ENCODE peak calls at places on chromosomes 3 and 15, in four cellular contexts. One of them, this sample, is unnamed.

GRCh38 chr3:120170223-120170622 is 76.0 kb upstream of the GSK3B start:
- DNase-seq in upper lobe of right lung: no peak
- DNase-seq in body of pancreas: peak
- DNase-seq in cardiac fibroblast: peak
- DNase-seq in this sample: no peak

GRCh38 chr3:36475593-36475992 is 95.3 kb downstream of the STAC start:
- DNase-seq in upper lobe of right lung: no peak
- DNase-seq in body of pancreas: no peak
- DNase-seq in cardiac fibroblast: no peak
- DNase-seq in this sample: no peak

GRCh38 chr3:178802259-178802658 is 266.0 kb downstream of the KCNMB2 start:
- DNase-seq in body of pancreas: no peak
- DNase-seq in cardiac fibroblast: no peak
- DNase-seq in upper lobe of right lung: no peak
- DNase-seq in this sample: no peak

GRCh38 chr3:177427540-177427939 is 230.3 kb upstream of the TBL1XR1 start:
- DNase-seq in body of pancreas: no peak
- DNase-seq in upper lobe of right lung: no peak
- DNase-seq in cardiac fibroblast: peak
- DNase-seq in this sample: no peak

GRCh38 chr3:98657429-98657828 is 64.0 kb upstream of the CPOX start:
- DNase-seq in body of pancreas: peak
- DNase-seq in upper lobe of right lung: peak
- DNase-seq in cardiac fibroblast: peak
- DNase-seq in this sample: no peak

GRCh38 chr3:141323936-141324704 is 44.2 kb upstream of the ZBTB38 start:
- DNase-seq in cardiac fibroblast: no peak
- DNase-seq in upper lobe of right lung: no peak
- DNase-seq in body of pancreas: no peak
- DNase-seq in this sample: no peak

GRCh38 chr15:28459279-28459678 is 73.5 kb downstream of the GOLGA8G start:
- DNase-seq in body of pancreas: no peak
- DNase-seq in upper lobe of right lung: no peak
- DNase-seq in cardiac fibroblast: no peak
- DNase-seq in this sample: no peak

GRCh38 chr3:95612611-95613010 is 1201.8 kb upstream of the EPHA6 start:
- DNase-seq in cardiac fibroblast: no peak
- DNase-seq in body of pancreas: no peak
- DNase-seq in upper lobe of right lung: no peak
- DNase-seq in this sample: no peak

GRCh38 chr3:43180027-43180426 is 74.1 kb upstream of the POMGNT2 start:
- DNase-seq in body of pancreas: peak
- DNase-seq in cardiac fibroblast: peak
- DNase-seq in upper lobe of right lung: no peak
- DNase-seq in this sample: peak

GRCh38 chr3:150210461-150211110 is 197.5 kb upstream of the TSC22D2 start:
- DNase-seq in body of pancreas: no peak
- DNase-seq in upper lobe of right lung: no peak
- DNase-seq in cardiac fibroblast: peak
- DNase-seq in this sample: no peak

GRCh38 chr3:178406206-178406605 is 130.0 kb upstream of the KCNMB2 start:
- DNase-seq in cardiac fibroblast: no peak
- DNase-seq in body of pancreas: no peak
- DNase-seq in upper lobe of right lung: no peak
- DNase-seq in this sample: no peak

GRCh38 chr3:14460342-14461005 is 58.1 kb downstream of the SLC6A6 start:
- DNase-seq in body of pancreas: peak
- DNase-seq in upper lobe of right lung: no peak
- DNase-seq in cardiac fibroblast: peak
- DNase-seq in this sample: no peak

GRCh38 chr15:40744810-40745152 is 10.3 kb downstream of the RMDN3 start:
- DNase-seq in upper lobe of right lung: no peak
- DNase-seq in cardiac fibroblast: no peak
- DNase-seq in body of pancreas: no peak
- DNase-seq in this sample: no peak

GRCh38 chr3:151979914-151980313 is 106.5 kb downstream of the SUCNR1 start:
- DNase-seq in cardiac fibroblast: no peak
- DNase-seq in upper lobe of right lung: no peak
- DNase-seq in body of pancreas: no peak
- DNase-seq in this sample: no peak

GRCh38 chr3:1082024-1082633 is 10.7 kb upstream of the CNTN6 start:
- DNase-seq in cardiac fibroblast: peak
- DNase-seq in body of pancreas: peak
- DNase-seq in upper lobe of right lung: no peak
- DNase-seq in this sample: no peak

GRCh38 chr15:45670061-45670460 is 35.2 kb downstream of the SQOR start:
- DNase-seq in upper lobe of right lung: no peak
- DNase-seq in cardiac fibroblast: no peak
- DNase-seq in body of pancreas: no peak
- DNase-seq in this sample: no peak

GRCh38 chr15:98746375-98746679 is 98.0 kb downstream of the IGF1R start:
- DNase-seq in body of pancreas: no peak
- DNase-seq in cardiac fibroblast: no peak
- DNase-seq in upper lobe of right lung: no peak
- DNase-seq in this sample: no peak

DNA sequence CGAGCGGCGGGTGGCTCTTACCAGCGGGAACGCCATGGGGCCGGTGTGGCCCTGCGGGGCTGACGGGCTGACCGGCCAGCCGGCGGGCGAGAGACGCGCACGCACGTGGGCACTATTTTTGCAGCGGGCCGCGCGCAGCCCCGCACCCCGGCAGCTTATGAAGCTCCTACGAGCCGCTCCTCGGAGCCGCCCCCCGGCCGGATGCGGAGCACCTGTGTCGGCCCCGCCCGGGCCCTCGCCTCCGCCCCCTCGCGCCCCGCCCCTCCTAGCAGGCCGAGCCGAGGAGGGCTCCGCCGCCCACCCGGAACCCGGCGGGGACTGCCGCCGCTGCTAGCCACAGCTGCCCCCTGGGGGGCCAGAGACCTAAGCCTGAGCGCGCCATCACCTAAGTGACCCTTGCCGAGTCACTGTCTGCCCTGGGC is 683 bp upstream of the CPEB1 start:
- DNase-seq in upper lobe of right lung: no peak
- DNase-seq in body of pancreas: peak
- DNase-seq in cardiac fibroblast: no peak
- DNase-seq in this sample: no peak
- H3K4me3 ChIP-seq in upper lobe of right lung: peak
- H3K4me3 ChIP-seq in body of pancreas: no peak
- H3K4me3 ChIP-seq in cardiac fibroblast: peak
- H3K4me3 ChIP-seq in this sample: peak

GRCh38 chr3:42127226-42127625 is 36.1 kb downstream of the TRAK1 start:
- DNase-seq in body of pancreas: no peak
- DNase-seq in upper lobe of right lung: no peak
- DNase-seq in cardiac fibroblast: no peak
- DNase-seq in this sample: no peak
- TF ChIP-seq CTCF in body of pancreas: no peak
- TF ChIP-seq CTCF in upper lobe of right lung: no peak
- TF ChIP-seq CTCF in cardiac fibroblast: no peak
- TF ChIP-seq CTCF in this sample: no peak

GRCh38 chr3:196794467-196794866 is 54.8 kb downstream of the PAK2 start:
- DNase-seq in cardiac fibroblast: no peak
- DNase-seq in upper lobe of right lung: no peak
- DNase-seq in body of pancreas: no peak
- DNase-seq in this sample: no peak
- H3K4me3 ChIP-seq in cardiac fibroblast: no peak
- H3K4me3 ChIP-seq in upper lobe of right lung: no peak
- H3K4me3 ChIP-seq in body of pancreas: no peak
- H3K4me3 ChIP-seq in this sample: no peak

GRCh38 chr3:139182598-139182997 is 137.9 kb upstream of the PRR23C start:
- DNase-seq in body of pancreas: peak
- DNase-seq in cardiac fibroblast: no peak
- DNase-seq in upper lobe of right lung: no peak
- DNase-seq in this sample: no peak
- TF ChIP-seq CTCF in body of pancreas: no peak
- TF ChIP-seq CTCF in cardiac fibroblast: no peak
- TF ChIP-seq CTCF in upper lobe of right lung: no peak
- TF ChIP-seq CTCF in this sample: no peak

DNA sequence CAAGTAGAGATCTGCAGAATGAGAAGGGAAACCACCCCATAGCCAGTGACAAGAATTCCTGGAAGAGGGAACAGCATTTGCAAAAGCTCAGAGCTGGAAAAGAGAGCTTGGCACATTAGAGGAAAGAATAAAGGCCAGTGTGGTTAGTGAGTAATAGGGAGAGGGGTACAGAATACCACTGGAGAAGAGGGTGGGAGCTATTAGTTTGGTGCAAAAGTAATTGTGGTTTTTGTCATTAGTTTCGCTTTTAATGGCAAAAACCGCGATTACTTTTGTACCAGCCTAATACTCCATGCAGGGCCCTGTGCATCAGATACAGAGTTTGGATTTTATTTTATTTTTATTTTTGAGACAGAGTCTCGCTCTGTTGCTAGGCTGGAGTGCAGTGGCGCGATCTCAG is 9.8 kb downstream of the SLC24A1 start:
- DNase-seq in upper lobe of right lung: no peak
- DNase-seq in cardiac fibroblast: no peak
- DNase-seq in body of pancreas: no peak
- DNase-seq in this sample: no peak
- H3K4me3 ChIP-seq in upper lobe of right lung: no peak
- H3K4me3 ChIP-seq in cardiac fibroblast: no peak
- H3K4me3 ChIP-seq in body of pancreas: no peak
- H3K4me3 ChIP-seq in this sample: no peak

GRCh38 chr3:12663936-12664908 is at the start of gene RAF1:
- DNase-seq in upper lobe of right lung: peak
- DNase-seq in body of pancreas: peak
- DNase-seq in cardiac fibroblast: peak
- DNase-seq in this sample: peak
- TF ChIP-seq CTCF in upper lobe of right lung: no peak
- TF ChIP-seq CTCF in body of pancreas: peak
- TF ChIP-seq CTCF in cardiac fibroblast: no peak
- TF ChIP-seq CTCF in this sample: no peak

GRCh38 chr3:134369231-134369741 is 5.0 kb downstream of the AMOTL2 start:
- DNase-seq in body of pancreas: no peak
- DNase-seq in cardiac fibroblast: peak
- DNase-seq in upper lobe of right lung: peak
- DNase-seq in this sample: no peak
- H3K4me3 ChIP-seq in body of pancreas: no peak
- H3K4me3 ChIP-seq in cardiac fibroblast: peak
- H3K4me3 ChIP-seq in upper lobe of right lung: peak
- H3K4me3 ChIP-seq in this sample: peak

DNA sequence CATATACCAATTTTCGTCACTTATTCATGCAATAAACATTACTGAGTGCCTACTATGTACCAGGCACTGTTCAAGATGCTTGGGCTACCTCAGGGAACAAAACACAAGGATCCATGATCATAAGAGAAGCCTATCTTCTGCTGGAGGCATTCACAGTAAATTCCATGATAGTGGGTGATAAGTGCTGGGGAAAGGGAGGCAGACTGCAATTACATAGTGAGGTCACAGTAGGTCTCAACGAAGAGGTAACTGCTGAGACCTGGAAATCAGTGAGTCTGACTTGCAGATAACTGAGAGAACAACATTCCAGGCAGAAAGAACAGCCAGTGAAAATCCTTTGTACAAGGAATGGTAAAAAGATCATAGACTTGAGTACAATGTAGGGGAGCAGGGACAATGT is 33.6 kb downstream of the RAF1 start:
- DNase-seq in upper lobe of right lung: no peak
- DNase-seq in cardiac fibroblast: no peak
- DNase-seq in body of pancreas: no peak
- DNase-seq in this sample: no peak
- TF ChIP-seq CTCF in upper lobe of right lung: no peak
- TF ChIP-seq CTCF in cardiac fibroblast: no peak
- TF ChIP-seq CTCF in body of pancreas: no peak
- TF ChIP-seq CTCF in this sample: no peak

GRCh38 chr15:92410544-92410943 is 16.9 kb downstream of the ST8SIA2 start:
- DNase-seq in upper lobe of right lung: no peak
- DNase-seq in body of pancreas: no peak
- DNase-seq in cardiac fibroblast: no peak
- DNase-seq in this sample: no peak
- H3K4me3 ChIP-seq in upper lobe of right lung: no peak
- H3K4me3 ChIP-seq in body of pancreas: no peak
- H3K4me3 ChIP-seq in cardiac fibroblast: no peak
- H3K4me3 ChIP-seq in this sample: no peak

GRCh38 chr3:194936659-194937058 is 251.0 kb downstream of the FAM43A start:
- DNase-seq in body of pancreas: no peak
- DNase-seq in cardiac fibroblast: no peak
- DNase-seq in upper lobe of right lung: no peak
- DNase-seq in this sample: no peak

GRCh38 chr3:194933465-194933864 is 247.8 kb downstream of the FAM43A start:
- DNase-seq in cardiac fibroblast: no peak
- DNase-seq in body of pancreas: no peak
- DNase-seq in upper lobe of right lung: no peak
- DNase-seq in this sample: no peak

GRCh38 chr3:194937144-194937543 is 251.5 kb downstream of the FAM43A start:
- DNase-seq in upper lobe of right lung: no peak
- DNase-seq in body of pancreas: no peak
- DNase-seq in cardiac fibroblast: no peak
- DNase-seq in this sample: no peak

GRCh38 chr3:194936091-194936490 is 250.4 kb downstream of the FAM43A start:
- DNase-seq in upper lobe of right lung: no peak
- DNase-seq in cardiac fibroblast: no peak
- DNase-seq in body of pancreas: no peak
- DNase-seq in this sample: no peak

DNA sequence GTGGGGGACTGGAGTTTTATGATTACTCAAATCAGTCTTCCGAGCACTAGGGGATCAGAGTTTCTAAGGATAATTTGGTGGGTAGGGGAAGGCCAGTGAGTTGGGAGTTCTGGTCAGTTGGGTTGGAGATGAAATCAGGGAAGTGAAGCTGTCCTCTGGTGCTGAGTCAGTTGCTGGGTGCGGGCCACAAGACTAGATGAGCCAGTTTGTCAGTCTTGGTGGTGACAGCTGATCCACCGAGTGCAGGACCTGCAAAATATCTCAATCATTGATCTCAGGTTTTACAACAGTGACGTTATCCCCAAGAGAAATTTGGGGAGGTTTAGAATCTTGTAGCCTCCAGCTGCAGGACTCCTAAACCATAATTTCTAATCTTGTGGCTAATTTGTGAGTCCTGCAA is 249.4 kb downstream of the FAM43A start:
- DNase-seq in upper lobe of right lung: no peak
- DNase-seq in body of pancreas: peak
- DNase-seq in cardiac fibroblast: no peak
- DNase-seq in this sample: no peak
- TF ChIP-seq CTCF in upper lobe of right lung: no peak
- TF ChIP-seq CTCF in body of pancreas: no peak
- TF ChIP-seq CTCF in cardiac fibroblast: no peak
- TF ChIP-seq CTCF in this sample: no peak